ENCODE peak calls at places on chromosome 11, in five cellular contexts. J is CD4-positive, CD25-positive, alpha-beta regulatory T cell; I is MM.1S; O is CD8-positive, alpha-beta T cell; G is tibial artery. F is an unnamed sample.

GRCh38 chr11:123371506-123372297 is 58.4 kb upstream of the GRAMD1B start:
- DNase-seq in J (no peak), I (no peak), O (no peak), G (no peak), F (no peak)

GRCh38 chr11:47986219-47986618 is 5.9 kb downstream of the PTPRJ start:
- DNase-seq in J (no peak), I (no peak), O (no peak), G (no peak), F (no peak)

GRCh38 chr11:67306769-67307544 is 3.6 kb downstream of the SSH3 start:
- DNase-seq in J (no peak), I (no peak), O (no peak), G (no peak), F (no peak)

GRCh38 chr11:117819096-117820040 is 5.2 kb downstream of the FXYD2 start:
- DNase-seq in J (no peak), I (peak; percentile 39), O (no peak), G (no peak), F (peak; percentile 60)

GRCh38 chr11:61335355-61335710 is 2.3 kb downstream of the TKFC start:
- DNase-seq in J (no peak), I (no peak), O (no peak), G (no peak), F (no peak)

GRCh38 chr11:57407941-57408475 is 17.6 kb upstream of the PRG2 start:
- DNase-seq in J (no peak), I (no peak), O (no peak), G (no peak), F (no peak)

GRCh38 chr11:47923667-47924066 is 56.7 kb upstream of the PTPRJ start:
- DNase-seq in J (no peak), I (no peak), O (no peak), G (peak; percentile 71), F (no peak)

GRCh38 chr11:1557904-1558831 is 13.9 kb downstream of the DUSP8 start:
- DNase-seq in J (no peak), I (no peak), O (no peak), G (peak; percentile 95), F (no peak)

GRCh38 chr11:133980665-133981064 is 23.9 kb upstream of the IGSF9B start:
- DNase-seq in J (no peak), I (no peak), O (no peak), G (no peak), F (no peak)

GRCh38 chr11:96095884-96096301 is 172.0 kb upstream of the MTMR2 start:
- DNase-seq in J (no peak), I (no peak), O (no peak), G (no peak), F (no peak)

GRCh38 chr11:121687961-121688566 is 235.3 kb upstream of the SORL1-AS1 start:
- DNase-seq in J (no peak), I (no peak), O (no peak), G (no peak), F (no peak)

GRCh38 chr11:66686100-66686785 is 8.6 kb upstream of the RBM4B start:
- DNase-seq in J (no peak), I (no peak), O (no peak), G (peak; percentile 41), F (no peak)

GRCh38 chr11:109267293-109268095 is 154.5 kb upstream of the C11orf87 start:
- DNase-seq in J (no peak), I (no peak), O (no peak), G (no peak), F (no peak)

GRCh38 chr11:15227011-15227410 is 112.3 kb downstream of the INSC start:
- DNase-seq in J (no peak), I (no peak), O (no peak), G (no peak), F (no peak)

GRCh38 chr11:69533296-69534165 is 52.1 kb downstream of the LINC01488 start:
- DNase-seq in J (no peak), I (no peak), O (no peak), G (no peak), F (no peak)

DNA sequence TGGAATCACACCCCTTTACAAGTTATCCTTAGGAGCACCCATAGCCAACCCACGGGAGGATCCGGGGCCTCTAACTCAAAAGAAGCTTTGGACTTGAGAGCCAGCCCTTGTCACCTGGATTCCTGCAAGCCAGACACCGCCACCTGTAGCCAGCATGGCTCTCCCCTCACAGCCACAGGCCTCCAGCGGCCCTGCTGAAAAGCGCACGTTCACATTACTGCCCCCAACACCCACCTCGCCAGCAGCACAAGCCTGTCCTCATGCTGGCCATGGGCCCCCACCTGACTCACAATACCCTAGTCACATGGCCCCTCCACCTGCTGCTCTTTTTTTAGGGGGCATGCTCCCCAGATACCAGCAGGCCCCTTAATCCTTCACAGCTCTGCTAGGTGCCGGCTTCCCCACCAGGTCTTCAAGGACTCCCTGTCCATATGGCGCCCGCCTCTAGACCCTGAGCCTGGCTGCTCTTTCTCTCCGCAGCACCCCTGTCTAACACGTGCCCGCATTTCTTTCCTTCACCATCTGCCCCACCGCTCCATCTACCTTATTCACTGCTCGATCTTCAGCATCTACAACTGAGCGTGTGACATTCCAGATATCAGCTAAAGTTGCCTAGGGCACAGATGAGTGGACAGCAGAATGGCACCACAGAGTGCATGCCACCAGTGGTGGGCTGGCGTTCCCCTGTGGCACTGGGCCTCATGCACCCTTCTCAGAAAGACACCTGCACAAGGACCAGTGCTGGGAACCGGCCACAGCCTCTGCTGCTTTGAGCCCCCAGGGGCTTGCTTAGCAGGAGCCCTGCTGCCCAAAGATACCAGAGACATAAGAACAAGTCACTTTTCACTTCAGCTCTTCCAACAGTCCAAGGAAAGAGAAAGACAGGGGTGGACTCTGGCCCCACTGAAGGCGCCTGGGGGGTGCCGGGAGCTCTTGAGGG is 6.6 kb downstream of the CARS1 start:
- DNase-seq in J (no peak), I (no peak), O (no peak), G (no peak), F (no peak)
- H3K4me3 ChIP-seq in J (no peak overlapping the region), I (peak overlapping the region; percentile 35), O (no peak overlapping the region), G (no peak overlapping the region), F (no peak overlapping the region)

GRCh38 chr11:313787-314547 is at the start of gene IFITM1:
- DNase-seq in J (peak; percentile 93), I (peak; percentile 55), O (peak; percentile 54), G (no peak), F (peak; percentile 43)

GRCh38 chr11:315516-315994 is 1.7 kb downstream of the IFITM1 start:
- DNase-seq in J (no peak), I (no peak), O (no peak), G (no peak), F (no peak)

GRCh38 chr11:312092-312816 is 1.6 kb upstream of the IFITM1 start:
- DNase-seq in J (no peak), I (no peak), O (no peak), G (no peak), F (no peak)

GRCh38 chr11:315051-315481 is 1.2 kb downstream of the IFITM1 start:
- DNase-seq in J (peak; percentile 34), I (no peak), O (no peak), G (no peak), F (no peak)

GRCh38 chr11:313304-313786 is 495 bp upstream of the IFITM1 start:
- DNase-seq in J (no peak), I (no peak), O (no peak), G (no peak), F (no peak)
- H3K4me3 ChIP-seq in J (peak overlapping the region; percentile 93), I (peak overlapping the region; percentile 9), O (peak overlapping the region; percentile 97), G (no peak overlapping the region), F (no peak overlapping the region)

DNA sequence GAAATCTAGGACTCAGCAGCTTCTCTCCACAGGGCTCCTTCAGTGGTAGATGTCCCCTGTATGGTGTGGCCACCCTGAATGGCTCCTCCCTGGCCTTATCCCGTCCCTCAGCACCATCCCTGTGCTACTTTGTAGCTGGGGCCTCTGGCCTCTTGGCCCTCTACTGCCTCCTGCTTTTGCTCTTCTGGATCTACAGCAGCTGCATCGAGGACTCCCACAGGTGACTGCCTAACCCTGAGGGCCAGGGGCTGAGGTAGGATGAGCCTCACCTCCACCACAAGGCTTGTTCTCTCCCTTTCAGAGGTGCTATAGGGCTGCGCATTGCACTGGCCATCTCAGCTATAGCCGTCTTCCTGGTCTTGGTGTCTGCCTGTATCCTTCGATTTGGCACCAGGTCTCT is 1.8 kb downstream of the TMEM179B start:
- DNase-seq in J (no peak), I (no peak), O (no peak), G (no peak), F (no peak)
- H3K4me3 ChIP-seq in J (no peak overlapping the region), I (no peak overlapping the region), O (no peak overlapping the region), G (no peak overlapping the region), F (no peak overlapping the region)

DNA sequence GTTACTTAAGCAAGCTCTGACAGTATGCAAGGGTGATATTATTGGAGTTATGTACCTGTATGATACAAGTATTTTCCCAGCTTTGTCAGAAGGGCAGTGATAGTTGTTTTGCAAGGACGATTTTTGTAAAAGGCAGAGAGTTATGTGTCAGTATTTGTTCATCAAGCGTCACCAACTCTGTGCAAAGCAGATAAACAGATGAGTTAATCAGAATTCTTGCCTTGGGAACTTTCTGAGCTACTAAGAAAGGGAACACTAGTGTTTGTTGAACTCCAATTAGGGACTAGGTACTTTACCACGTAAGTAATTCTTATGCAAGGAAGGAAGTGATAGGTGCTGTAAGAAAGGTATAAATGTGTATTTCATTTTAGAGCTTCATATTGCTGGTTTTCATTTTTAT is 1.5 kb downstream of the USP47 start:
- DNase-seq in J (peak; percentile 60), I (no peak), O (no peak), G (no peak), F (peak; percentile 27)
- H3K4me3 ChIP-seq in J (peak overlapping the region; percentile 94), I (peak overlapping the region; percentile 94), O (peak overlapping the region; percentile 92), G (peak overlapping the region; percentile 72), F (peak overlapping the region; percentile 86)

GRCh38 chr11:88508808-88509581 is 171.5 kb upstream of the CTSC start:
- DNase-seq in J (peak; percentile 19), I (no peak), O (no peak), G (peak; percentile 62), F (no peak)
- H3K4me3 ChIP-seq in J (no peak overlapping the region), I (no peak overlapping the region), O (peak overlapping the region; percentile 29), G (peak overlapping the region; percentile 35), F (no peak overlapping the region)

DNA sequence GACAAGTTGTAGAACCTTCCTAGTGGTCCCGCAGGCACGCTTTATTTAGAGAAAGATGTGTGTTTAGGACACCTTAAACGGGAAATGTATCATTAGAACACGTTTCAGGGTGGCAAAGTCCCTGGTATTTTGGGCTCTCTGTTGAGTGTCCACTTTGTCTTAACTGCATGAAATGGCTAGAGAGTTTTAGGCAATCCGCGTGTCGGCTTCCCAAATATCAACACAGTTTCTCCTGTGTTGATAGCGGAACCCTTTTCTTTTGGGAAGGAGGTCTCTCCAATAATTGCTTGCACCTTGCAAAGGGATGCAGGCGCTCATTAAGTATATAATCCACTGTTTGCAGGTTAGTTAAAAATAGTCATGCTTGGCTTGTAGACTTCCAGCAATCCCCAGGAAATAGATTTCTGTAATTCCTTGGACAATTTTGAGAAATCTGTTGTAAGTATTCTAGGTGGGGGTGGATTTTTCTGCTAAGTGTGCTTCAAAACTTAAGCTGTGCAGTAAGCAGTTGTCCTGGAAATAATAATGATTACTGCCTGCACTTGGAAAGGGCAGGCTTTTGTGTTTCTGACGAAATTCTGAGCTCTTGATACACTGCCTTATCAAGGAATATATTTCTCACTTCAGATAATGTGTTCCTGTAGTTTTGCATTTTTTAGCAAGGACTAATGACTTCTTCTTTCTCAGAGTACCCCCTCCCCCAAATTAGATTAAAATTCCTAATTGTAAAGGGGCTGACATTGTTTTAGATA is 120.1 kb downstream of the HIPK3 start:
- DNase-seq in J (no peak), I (no peak), O (no peak), G (no peak), F (no peak)
- H3K4me3 ChIP-seq in J (no peak overlapping the region), I (peak overlapping the region; percentile 35), O (no peak overlapping the region), G (no peak overlapping the region), F (no peak overlapping the region)

F was measured in HAP-1.